ENCODE peak calls at places on chromosomes 1 and 21, in six cellular contexts. K is GM04503, G is GM18507, A is H7, Q is nephron progenitor cell, Y is IMR-90. I is an unnamed sample.

GRCh38 chr1:20686878-20687725 is 25.9 kb upstream of the DDOST start:
- DNase-seq in K (no peak), G (no peak), A (peak), Q (peak), Y (no peak), I (no peak)

GRCh38 chr21:43925096-43925481 is 60.1 kb downstream of the AGPAT3 start:
- DNase-seq in K (no peak), G (no peak), A (peak), Q (no peak), Y (no peak), I (no peak)

GRCh38 chr21:40331182-40331581 is 463.9 kb downstream of the PCP4 start:
- DNase-seq in K (no peak), G (no peak), A (no peak), Q (no peak), Y (no peak), I (no peak)

GRCh38 chr21:45104560-45104959 is 30.2 kb downstream of the ADARB1 start:
- DNase-seq in K (no peak), G (no peak), A (no peak), Q (no peak), Y (no peak), I (no peak)

GRCh38 chr1:153679337-153680119 is 1.0 kb downstream of the NPR1 start:
- DNase-seq in K (no peak), G (no peak), A (peak), Q (peak), Y (no peak), I (no peak)

GRCh38 chr1:177975588-177976495 is 6.0 kb upstream of the SEC16B start:
- DNase-seq in K (peak), G (no peak), A (no peak), Q (no peak), Y (peak), I (no peak)

GRCh38 chr1:15384301-15384901 is 25.3 kb upstream of the EFHD2 start:
- DNase-seq in K (no peak), G (peak), A (peak), Q (no peak), Y (no peak), I (no peak)

GRCh38 chr1:11767932-11768704 is 6.1 kb downstream of the C1orf167 start:
- DNase-seq in K (no peak), G (no peak), A (no peak), Q (no peak), Y (no peak), I (no peak)

GRCh38 chr1:181482521-181483083 is 715 bp upstream of the CACNA1E start:
- DNase-seq in K (no peak), G (no peak), A (peak), Q (peak), Y (peak), I (no peak)

GRCh38 chr1:19014765-19015164 is 58.3 kb upstream of the IFFO2 start:
- DNase-seq in K (no peak), G (no peak), A (no peak), Q (no peak), Y (no peak), I (no peak)

GRCh38 chr1:206447792-206448191 is 22.5 kb upstream of the IKBKE start:
- DNase-seq in K (no peak), G (no peak), A (no peak), Q (no peak), Y (no peak), I (no peak)

GRCh38 chr1:247273013-247273412 is 17.1 kb downstream of the VN1R5 start:
- DNase-seq in K (no peak), G (no peak), A (no peak), Q (no peak), Y (no peak), I (peak)

GRCh38 chr1:88735909-88736308 is 51.8 kb downstream of the PKN2 start:
- DNase-seq in K (no peak), G (no peak), A (no peak), Q (no peak), Y (no peak), I (no peak)

GRCh38 chr1:213014642-213015041 is 1.0 kb downstream of the ANGEL2 start:
- DNase-seq in K (no peak), G (no peak), A (peak), Q (no peak), Y (peak), I (no peak)

GRCh38 chr1:28668956-28669719 is 554 bp downstream of the GMEB1 start:
- DNase-seq in K (no peak), G (peak), A (no peak), Q (peak), Y (peak), I (peak)

GRCh38 chr21:45130324-45130774 is 56.0 kb downstream of the ADARB1 start:
- DNase-seq in K (peak), G (no peak), A (no peak), Q (no peak), Y (peak), I (peak)

GRCh38 chr1:244220410-244220809 is 169.3 kb downstream of the ZBTB18 start:
- DNase-seq in K (no peak), G (no peak), A (no peak), Q (no peak), Y (no peak), I (no peak)

GRCh38 chr21:16789636-16790035 is 723.2 kb upstream of the CXADR start:
- DNase-seq in K (no peak), G (no peak), A (no peak), Q (no peak), Y (no peak), I (no peak)

GRCh38 chr1:32742132-32742947 is 39.8 kb upstream of the SYNC start:
- DNase-seq in K (no peak), G (no peak), A (peak), Q (no peak), Y (no peak), I (no peak)

GRCh38 chr1:17216078-17216477 is 11.2 kb downstream of the PADI1 start:
- DNase-seq in K (no peak), G (no peak), A (no peak), Q (no peak), Y (no peak), I (no peak)

GRCh38 chr1:119068427-119068826 is 72.0 kb downstream of the WARS2 start:
- DNase-seq in K (no peak), G (no peak), A (no peak), Q (no peak), Y (no peak), I (no peak)

GRCh38 chr1:89068291-89068690 is 3.3 kb upstream of the GBP1 start:
- DNase-seq in K (peak), G (no peak), A (no peak), Q (no peak), Y (peak), I (no peak)

GRCh38 chr21:28459193-28459592 is 533.5 kb downstream of the LTN1 start:
- DNase-seq in K (no peak), G (no peak), A (no peak), Q (no peak), Y (no peak), I (no peak)

GRCh38 chr1:112935474-112936289 is 20.3 kb downstream of the SLC16A1 start:
- DNase-seq in K (peak), G (no peak), A (no peak), Q (no peak), Y (peak), I (no peak)

GRCh38 chr1:94321662-94322061 is 84.3 kb upstream of the ARHGAP29 start:
- DNase-seq in K (no peak), G (no peak), A (no peak), Q (no peak), Y (no peak), I (no peak)

GRCh38 chr1:93847811-93848288 is 31.2 kb downstream of the DNTTIP2 start:
- DNase-seq in K (no peak), G (no peak), A (peak), Q (peak), Y (peak), I (peak)

I was measured in Kasumi-1.